ENCODE peak calls at places on chromosomes 7 and 10, in eight cellular contexts. One of them, this sample, is unnamed. For H3K4me1, the result is how much of the 10 kb centered on the place peaks cover.

GRCh38 chr7:71408276-71408675 is 276.3 kb downstream of the GALNT17 start:
- DNase-seq in naive thymus-derived CD4-positive, alpha-beta T cell: no peak
- DNase-seq in sigmoid colon: no peak
- DNase-seq in GM12878: no peak
- DNase-seq in K562: no peak
- DNase-seq in fibroblast of lung: no peak
- DNase-seq in IMR-90: no peak
- DNase-seq in prostate gland: no peak
- DNase-seq in this sample: no peak

GRCh38 chr10:48251525-48252353 is 22.8 kb downstream of the FRMPD2 start:
- DNase-seq in naive thymus-derived CD4-positive, alpha-beta T cell: no peak
- DNase-seq in sigmoid colon: peak
- DNase-seq in GM12878: no peak
- DNase-seq in K562: no peak
- DNase-seq in fibroblast of lung: no peak
- DNase-seq in IMR-90: no peak
- DNase-seq in prostate gland: peak
- DNase-seq in this sample: no peak

GRCh38 chr7:125098377-125098970 is 168.8 kb upstream of the POT1 start:
- DNase-seq in naive thymus-derived CD4-positive, alpha-beta T cell: no peak
- DNase-seq in sigmoid colon: no peak
- DNase-seq in GM12878: no peak
- DNase-seq in K562: no peak
- DNase-seq in fibroblast of lung: no peak
- DNase-seq in IMR-90: no peak
- DNase-seq in prostate gland: no peak
- DNase-seq in this sample: no peak

GRCh38 chr10:103716206-103717160 is 138.9 kb downstream of the SH3PXD2A start:
- DNase-seq in naive thymus-derived CD4-positive, alpha-beta T cell: no peak
- DNase-seq in sigmoid colon: no peak
- DNase-seq in GM12878: no peak
- DNase-seq in K562: no peak
- DNase-seq in fibroblast of lung: no peak
- DNase-seq in IMR-90: no peak
- DNase-seq in prostate gland: peak
- DNase-seq in this sample: no peak

GRCh38 chr10:70296406-70296899 is 12.6 kb upstream of the NPFFR1 start:
- DNase-seq in naive thymus-derived CD4-positive, alpha-beta T cell: no peak
- DNase-seq in sigmoid colon: peak
- DNase-seq in GM12878: no peak
- DNase-seq in K562: peak
- DNase-seq in fibroblast of lung: peak
- DNase-seq in IMR-90: peak
- DNase-seq in prostate gland: no peak
- DNase-seq in this sample: no peak

GRCh38 chr7:27112960-27113949 is 10.8 kb upstream of the HOXA2 start:
- DNase-seq in naive thymus-derived CD4-positive, alpha-beta T cell: no peak
- DNase-seq in sigmoid colon: peak
- DNase-seq in GM12878: no peak
- DNase-seq in K562: no peak
- DNase-seq in fibroblast of lung: peak
- DNase-seq in IMR-90: peak
- DNase-seq in prostate gland: peak
- DNase-seq in this sample: no peak

GRCh38 chr7:129383542-129384132 is 50.6 kb upstream of the STRIP2 start:
- DNase-seq in naive thymus-derived CD4-positive, alpha-beta T cell: no peak
- DNase-seq in sigmoid colon: no peak
- DNase-seq in GM12878: no peak
- DNase-seq in K562: no peak
- DNase-seq in fibroblast of lung: no peak
- DNase-seq in IMR-90: no peak
- DNase-seq in prostate gland: no peak
- DNase-seq in this sample: no peak

GRCh38 chr7:29116801-29117200 is 29.5 kb downstream of the CPVL start:
- DNase-seq in naive thymus-derived CD4-positive, alpha-beta T cell: no peak
- DNase-seq in sigmoid colon: no peak
- DNase-seq in GM12878: no peak
- DNase-seq in K562: no peak
- DNase-seq in fibroblast of lung: no peak
- DNase-seq in IMR-90: no peak
- DNase-seq in prostate gland: no peak
- DNase-seq in this sample: no peak

GRCh38 chr10:18658992-18659783 is at the start of gene ARL5B:
- DNase-seq in naive thymus-derived CD4-positive, alpha-beta T cell: peak
- DNase-seq in sigmoid colon: peak
- DNase-seq in GM12878: peak
- DNase-seq in K562: peak
- DNase-seq in fibroblast of lung: peak
- DNase-seq in IMR-90: peak
- DNase-seq in prostate gland: peak
- DNase-seq in this sample: peak

GRCh38 chr10:72096115-72097000 is 8.0 kb upstream of the SPOCK2 start:
- DNase-seq in naive thymus-derived CD4-positive, alpha-beta T cell: no peak
- DNase-seq in sigmoid colon: no peak
- DNase-seq in GM12878: no peak
- DNase-seq in K562: peak
- DNase-seq in fibroblast of lung: peak
- DNase-seq in IMR-90: peak
- DNase-seq in prostate gland: no peak
- DNase-seq in this sample: no peak

GRCh38 chr10:62813981-62814380 is 2.2 kb downstream of the EGR2 start:
- DNase-seq in naive thymus-derived CD4-positive, alpha-beta T cell: no peak
- DNase-seq in sigmoid colon: no peak
- DNase-seq in GM12878: no peak
- DNase-seq in K562: no peak
- DNase-seq in fibroblast of lung: no peak
- DNase-seq in IMR-90: no peak
- DNase-seq in prostate gland: no peak
- DNase-seq in this sample: no peak
- H3K4me1 ChIP-seq in naive thymus-derived CD4-positive, alpha-beta T cell: under half
- H3K4me1 ChIP-seq in sigmoid colon: under half
- H3K4me1 ChIP-seq in GM12878: under half
- H3K4me1 ChIP-seq in K562: under half
- H3K4me1 ChIP-seq in fibroblast of lung: under half
- H3K4me1 ChIP-seq in IMR-90: under half
- H3K4me1 ChIP-seq in prostate gland: under half
- H3K4me1 ChIP-seq in this sample: under half

GRCh38 chr7:151083824-151084160 is 499 bp upstream of the TMUB1 start:
- DNase-seq in naive thymus-derived CD4-positive, alpha-beta T cell: no peak
- DNase-seq in sigmoid colon: no peak
- DNase-seq in GM12878: no peak
- DNase-seq in K562: no peak
- DNase-seq in fibroblast of lung: no peak
- DNase-seq in IMR-90: no peak
- DNase-seq in prostate gland: no peak
- DNase-seq in this sample: no peak
- H3K4me1 ChIP-seq in naive thymus-derived CD4-positive, alpha-beta T cell: half or more
- H3K4me1 ChIP-seq in sigmoid colon: half or more
- H3K4me1 ChIP-seq in GM12878: under half
- H3K4me1 ChIP-seq in K562: half or more
- H3K4me1 ChIP-seq in fibroblast of lung: under half
- H3K4me1 ChIP-seq in IMR-90: under half
- H3K4me1 ChIP-seq in prostate gland: under half
- H3K4me1 ChIP-seq in this sample: under half

DNA sequence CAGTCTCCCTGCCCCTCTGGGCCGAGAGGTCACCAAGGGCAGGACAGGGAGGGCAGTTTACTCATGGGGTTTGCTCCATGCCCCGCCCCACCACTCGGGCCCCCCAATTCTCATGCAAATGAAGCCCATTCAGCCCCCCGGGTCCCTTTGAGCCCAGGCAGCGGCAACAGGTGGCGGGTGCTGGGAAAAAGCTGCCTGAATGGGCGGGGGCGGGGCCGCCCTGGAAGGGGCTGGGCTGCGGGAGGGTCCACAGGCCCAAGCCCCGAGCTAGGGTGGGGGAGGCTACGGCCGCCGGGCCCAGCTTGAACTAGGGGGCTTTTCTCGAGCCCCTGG is 5.2 kb downstream of the LFNG start:
- DNase-seq in naive thymus-derived CD4-positive, alpha-beta T cell: no peak
- DNase-seq in sigmoid colon: no peak
- DNase-seq in GM12878: no peak
- DNase-seq in K562: no peak
- DNase-seq in fibroblast of lung: no peak
- DNase-seq in IMR-90: no peak
- DNase-seq in prostate gland: no peak
- DNase-seq in this sample: no peak
- H3K4me1 ChIP-seq in naive thymus-derived CD4-positive, alpha-beta T cell: half or more
- H3K4me1 ChIP-seq in sigmoid colon: under half
- H3K4me1 ChIP-seq in GM12878: under half
- H3K4me1 ChIP-seq in K562: under half
- H3K4me1 ChIP-seq in fibroblast of lung: under half
- H3K4me1 ChIP-seq in IMR-90: under half
- H3K4me1 ChIP-seq in prostate gland: half or more
- H3K4me1 ChIP-seq in this sample: under half

GRCh38 chr7:22586101-22586805 is 86.3 kb upstream of the STEAP1B start:
- DNase-seq in naive thymus-derived CD4-positive, alpha-beta T cell: no peak
- DNase-seq in sigmoid colon: no peak
- DNase-seq in GM12878: no peak
- DNase-seq in K562: no peak
- DNase-seq in fibroblast of lung: peak
- DNase-seq in IMR-90: no peak
- DNase-seq in prostate gland: no peak
- DNase-seq in this sample: no peak
- H3K4me1 ChIP-seq in naive thymus-derived CD4-positive, alpha-beta T cell: under half
- H3K4me1 ChIP-seq in sigmoid colon: under half
- H3K4me1 ChIP-seq in GM12878: under half
- H3K4me1 ChIP-seq in K562: under half
- H3K4me1 ChIP-seq in fibroblast of lung: under half
- H3K4me1 ChIP-seq in IMR-90: under half
- H3K4me1 ChIP-seq in prostate gland: under half
- H3K4me1 ChIP-seq in this sample: half or more

GRCh38 chr10:44991571-44991970 is 9.2 kb upstream of the ZNF22 start:
- DNase-seq in naive thymus-derived CD4-positive, alpha-beta T cell: no peak
- DNase-seq in sigmoid colon: peak
- DNase-seq in GM12878: no peak
- DNase-seq in K562: no peak
- DNase-seq in fibroblast of lung: no peak
- DNase-seq in IMR-90: no peak
- DNase-seq in prostate gland: peak
- DNase-seq in this sample: no peak
- H3K4me1 ChIP-seq in naive thymus-derived CD4-positive, alpha-beta T cell: under half
- H3K4me1 ChIP-seq in sigmoid colon: under half
- H3K4me1 ChIP-seq in GM12878: under half
- H3K4me1 ChIP-seq in K562: under half
- H3K4me1 ChIP-seq in fibroblast of lung: under half
- H3K4me1 ChIP-seq in IMR-90: half or more
- H3K4me1 ChIP-seq in prostate gland: under half
- H3K4me1 ChIP-seq in this sample: under half

DNA sequence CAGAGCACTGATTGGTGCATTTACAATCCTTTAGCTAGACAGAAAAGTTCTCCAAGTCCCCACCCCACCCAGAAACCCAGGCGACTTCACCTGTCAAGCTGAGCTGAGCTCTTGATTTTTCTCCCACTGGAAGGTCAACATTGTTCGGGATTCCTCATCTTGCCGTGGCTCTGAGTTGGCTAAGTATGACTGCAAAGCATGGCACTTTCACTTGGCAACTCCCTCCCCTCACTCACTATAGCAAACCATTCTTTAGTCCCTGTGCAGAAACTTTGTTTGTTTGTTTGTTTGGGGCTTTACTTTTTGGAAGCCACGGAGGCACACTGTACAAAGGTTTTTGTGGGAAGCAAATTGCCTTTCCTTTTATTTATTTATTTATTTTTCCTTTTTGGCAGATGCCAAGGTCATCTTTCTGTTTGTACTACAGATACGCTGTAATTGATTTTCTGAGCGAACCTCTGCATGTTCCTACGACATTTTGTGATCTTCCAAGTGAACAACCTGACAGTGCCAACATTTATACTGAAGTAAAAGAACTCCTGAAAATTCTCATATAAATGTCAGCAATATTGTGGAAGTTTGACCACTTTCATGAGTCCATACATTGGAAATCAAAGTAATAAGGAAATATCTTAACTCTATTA is 86.9 kb upstream of the EEPD1 start:
- DNase-seq in naive thymus-derived CD4-positive, alpha-beta T cell: no peak
- DNase-seq in sigmoid colon: peak
- DNase-seq in GM12878: no peak
- DNase-seq in K562: no peak
- DNase-seq in fibroblast of lung: no peak
- DNase-seq in IMR-90: no peak
- DNase-seq in prostate gland: no peak
- DNase-seq in this sample: no peak
- H3K4me1 ChIP-seq in naive thymus-derived CD4-positive, alpha-beta T cell: under half
- H3K4me1 ChIP-seq in sigmoid colon: under half
- H3K4me1 ChIP-seq in GM12878: under half
- H3K4me1 ChIP-seq in K562: under half
- H3K4me1 ChIP-seq in fibroblast of lung: under half
- H3K4me1 ChIP-seq in IMR-90: under half
- H3K4me1 ChIP-seq in prostate gland: under half
- H3K4me1 ChIP-seq in this sample: under half

GRCh38 chr10:11208243-11208642 is 190.6 kb downstream of the CELF2 start:
- DNase-seq in naive thymus-derived CD4-positive, alpha-beta T cell: no peak
- DNase-seq in sigmoid colon: no peak
- DNase-seq in GM12878: no peak
- DNase-seq in K562: no peak
- DNase-seq in fibroblast of lung: no peak
- DNase-seq in IMR-90: no peak
- DNase-seq in prostate gland: no peak
- DNase-seq in this sample: peak
- H3K4me1 ChIP-seq in naive thymus-derived CD4-positive, alpha-beta T cell: half or more
- H3K4me1 ChIP-seq in sigmoid colon: under half
- H3K4me1 ChIP-seq in GM12878: half or more
- H3K4me1 ChIP-seq in K562: under half
- H3K4me1 ChIP-seq in fibroblast of lung: under half
- H3K4me1 ChIP-seq in IMR-90: under half
- H3K4me1 ChIP-seq in prostate gland: under half
- H3K4me1 ChIP-seq in this sample: half or more

DNA sequence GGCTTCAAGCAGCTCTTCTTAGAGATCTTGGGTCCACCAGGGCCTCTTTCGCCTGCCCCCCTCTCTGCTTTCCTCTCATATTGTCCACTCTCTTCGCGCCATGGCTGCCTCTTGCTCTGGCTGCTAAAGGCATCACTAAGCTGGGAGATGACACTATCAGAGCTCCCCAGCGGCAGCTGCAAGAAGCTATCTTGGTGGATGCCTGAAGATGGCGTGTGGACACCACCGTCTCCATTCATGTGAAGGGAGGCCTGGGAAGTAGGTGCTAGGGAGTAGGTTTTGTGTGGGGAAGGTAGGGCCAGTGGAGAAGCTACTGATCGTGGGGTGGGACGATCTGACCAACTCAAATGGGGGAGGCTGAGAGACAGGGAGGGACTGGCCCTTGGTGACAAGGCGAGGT is 45.9 kb upstream of the PDLIM1 start:
- DNase-seq in naive thymus-derived CD4-positive, alpha-beta T cell: no peak
- DNase-seq in sigmoid colon: no peak
- DNase-seq in GM12878: no peak
- DNase-seq in K562: no peak
- DNase-seq in fibroblast of lung: no peak
- DNase-seq in IMR-90: no peak
- DNase-seq in prostate gland: no peak
- DNase-seq in this sample: no peak
- H3K4me1 ChIP-seq in naive thymus-derived CD4-positive, alpha-beta T cell: under half
- H3K4me1 ChIP-seq in sigmoid colon: under half
- H3K4me1 ChIP-seq in GM12878: under half
- H3K4me1 ChIP-seq in K562: under half
- H3K4me1 ChIP-seq in fibroblast of lung: under half
- H3K4me1 ChIP-seq in IMR-90: under half
- H3K4me1 ChIP-seq in prostate gland: under half
- H3K4me1 ChIP-seq in this sample: under half